ENCODE peak calls at places on chromosomes 12 and 14, in four cellular contexts. F, Y, B and R are unnamed samples.

GRCh38 chr12:106854723-106855122 is 80.2 kb downstream of the RIC8B start:
- DNase-seq in F (no peak), Y (no peak), B (no peak), R (no peak)

GRCh38 chr12:43436597-43436996 is 115.4 kb downstream of the ADAMTS20 start:
- DNase-seq in F (no peak), Y (no peak), B (no peak), R (no peak)

GRCh38 chr12:11761869-11762567 is 112.5 kb downstream of the ETV6 start:
- DNase-seq in F (no peak), Y (no peak), B (no peak), R (no peak)

GRCh38 chr12:25882266-25882665 is 76.2 kb upstream of the RASSF8 start:
- DNase-seq in F (no peak), Y (no peak), B (no peak), R (no peak)

GRCh38 chr14:73237219-73237785 is at the start of gene PAPLN:
- DNase-seq in F (no peak), Y (no peak), B (no peak), R (peak)

GRCh38 chr12:107884769-107885694 is 110.5 kb downstream of the ASCL4 start:
- DNase-seq in F (peak), Y (no peak), B (peak), R (peak)

GRCh38 chr12:27999521-27999920 is 27.0 kb upstream of the PTHLH start:
- DNase-seq in F (no peak), Y (no peak), B (no peak), R (no peak)

GRCh38 chr14:72063761-72064282 is 131.6 kb downstream of the RGS6 start:
- DNase-seq in F (no peak), Y (no peak), B (no peak), R (no peak)

GRCh38 chr12:114186241-114187002 is 219.5 kb downstream of the TBX5 start:
- DNase-seq in F (peak), Y (no peak), B (no peak), R (peak)

GRCh38 chr12:52245962-52246577 is 13.0 kb downstream of the KRT7 start:
- DNase-seq in F (no peak), Y (no peak), B (no peak), R (no peak)

GRCh38 chr14:71555654-71556559 is 376.3 kb upstream of the RGS6 start:
- DNase-seq in F (no peak), Y (no peak), B (peak), R (no peak)

GRCh38 chr14:95025218-95025617 is 132.1 kb downstream of the DICER1 start:
- DNase-seq in F (no peak), Y (no peak), B (no peak), R (no peak)

GRCh38 chr12:30783946-30784345 is 29.2 kb upstream of the CAPRIN2 start:
- DNase-seq in F (no peak), Y (no peak), B (no peak), R (no peak)

GRCh38 chr14:70891741-70892140 is 15.5 kb upstream of the PCNX1 start:
- DNase-seq in F (no peak), Y (no peak), B (no peak), R (no peak)

GRCh38 chr12:69330475-69331473 is 17.4 kb upstream of the LYZ start:
- DNase-seq in F (no peak), Y (no peak), B (peak), R (peak)

GRCh38 chr14:102320033-102320660 is 601 bp downstream of the ZNF839 start:
- DNase-seq in F (no peak), Y (no peak), B (no peak), R (peak)

GRCh38 chr14:68543516-68543915 is 249.4 kb downstream of the ZFP36L1 start:
- DNase-seq in F (no peak), Y (no peak), B (no peak), R (no peak)

GRCh38 chr12:31206038-31206670 is 119.8 kb downstream of the SINHCAF start:
- DNase-seq in F (no peak), Y (no peak), B (no peak), R (peak)

GRCh38 chr12:109586385-109587296 is 13.0 kb downstream of the MVK start:
- DNase-seq in F (no peak), Y (no peak), B (no peak), R (no peak)

GRCh38 chr12:46585854-46586621 is 213.5 kb upstream of the SLC38A2 start:
- DNase-seq in F (peak), Y (peak), B (no peak), R (peak)

GRCh38 chr14:44564908-44565307 is 57.8 kb upstream of the FSCB start:
- DNase-seq in F (no peak), Y (no peak), B (no peak), R (no peak)

GRCh38 chr12:112107728-112108447 is 695 bp downstream of the NAA25 start:
- DNase-seq in F (no peak), Y (no peak), B (no peak), R (peak)

GRCh38 chr12:27967551-27968054 is 4.9 kb downstream of the PTHLH start:
- DNase-seq in F (no peak), Y (no peak), B (no peak), R (no peak)

GRCh38 chr14:64176330-64176729 is 117.8 kb downstream of the ESR2 start:
- DNase-seq in F (no peak), Y (no peak), B (no peak), R (no peak)